ENCODE peak calls at places on chromosomes 2 and 18, in nine cellular contexts. U, O, Y, D, J, C, M, T and S are unnamed samples.

GRCh38 chr2:127721978-127722355 is 20.7 kb downstream of the SFT2D3 start:
- DNase-seq in J (no peak), O (no peak), T (no peak), C (no peak), D (no peak), Y (no peak), U (no peak), M (no peak), S (no peak)

GRCh38 chr2:158726906-158727592 is 68.1 kb upstream of the DAPL1 start:
- DNase-seq in O (no peak), J (no peak), M (no peak), Y (no peak), U (no peak), C (no peak), D (no peak), T (no peak), S (no peak)

GRCh38 chr18:22428672-22429071 is 11.0 kb upstream of the CTAGE1 start:
- DNase-seq in D (no peak), U (no peak), Y (no peak), O (no peak), J (no peak), T (no peak), M (no peak), C (no peak), S (no peak)

GRCh38 chr2:241991236-241991635 is 121.7 kb downstream of the RTP5 start:
- DNase-seq in Y (no peak), M (no peak), T (no peak), U (peak), D (no peak), J (no peak), C (no peak), O (no peak), S (no peak)

GRCh38 chr18:70423120-70423519 is 134.3 kb downstream of the SOCS6 start:
- DNase-seq in T (no peak), U (no peak), J (no peak), D (no peak), O (no peak), M (no peak), Y (no peak), C (no peak), S (no peak)

GRCh38 chr2:240363718-240364581 is 71.5 kb upstream of the GPC1 start:
- DNase-seq in D (no peak), O (no peak), J (no peak), M (no peak), Y (no peak), T (no peak), U (no peak), C (no peak), S (no peak)

GRCh38 chr18:24443870-24444269 is 16.6 kb upstream of the HRH4 start:
- DNase-seq in Y (no peak), C (no peak), U (no peak), O (no peak), D (no peak), M (no peak), T (no peak), J (no peak), S (no peak)

GRCh38 chr2:223920109-223920508 is 25.0 kb downstream of the WDFY1 start:
- DNase-seq in Y (no peak), C (no peak), T (no peak), D (no peak), M (no peak), J (no peak), O (no peak), U (no peak), S (peak)

GRCh38 chr2:205683179-205683978 is 1.1 kb downstream of the NRP2 start:
- DNase-seq in Y (no peak), T (no peak), D (no peak), O (no peak), M (no peak), U (no peak), J (no peak), C (no peak), S (no peak)

GRCh38 chr2:48092846-48093498 is 186.7 kb upstream of the FBXO11 start:
- DNase-seq in M (no peak), U (no peak), J (no peak), D (no peak), C (peak), T (no peak), Y (no peak), O (no peak), S (no peak)

GRCh38 chr2:44753552-44754285 is 187.8 kb upstream of the SIX3 start:
- DNase-seq in M (no peak), T (no peak), Y (no peak), U (no peak), C (no peak), D (no peak), O (no peak), J (no peak), S (no peak)

GRCh38 chr18:49100226-49100968 is 149.6 kb upstream of the SMAD7 start:
- DNase-seq in D (peak), J (peak), M (no peak), Y (no peak), T (no peak), U (no peak), O (no peak), C (no peak), S (no peak)

GRCh38 chr18:7452331-7452730 is 114.8 kb upstream of the PTPRM start:
- DNase-seq in Y (peak), M (no peak), T (peak), J (peak), U (no peak), C (no peak), D (no peak), O (no peak), S (no peak)

GRCh38 chr2:189254268-189254883 is 74.8 kb upstream of the COL5A2 start:
- DNase-seq in U (peak), M (no peak), D (no peak), T (no peak), J (peak), C (peak), Y (no peak), O (no peak), S (no peak)

GRCh38 chr18:63741769-63742168 is 33.4 kb upstream of the SERPINB7 start:
- DNase-seq in Y (no peak), U (no peak), J (peak), T (no peak), D (no peak), M (no peak), O (peak), C (no peak), S (no peak)

GRCh38 chr2:227241005-227241404 is 76.6 kb downstream of the COL4A3 start:
- DNase-seq in D (no peak), O (no peak), J (no peak), Y (no peak), C (no peak), M (no peak), T (no peak), U (no peak), S (no peak)

GRCh38 chr2:138276367-138276766 is 225.2 kb upstream of the SPOPL start:
- DNase-seq in U (no peak), D (no peak), M (no peak), J (no peak), T (no peak), C (no peak), O (no peak), Y (no peak), S (no peak)

GRCh38 chr2:229273384-229274338 is 2.6 kb upstream of the PID1 start:
- DNase-seq in Y (peak), O (peak), C (peak), D (peak), M (no peak), U (no peak), J (peak), T (peak), S (peak)

GRCh38 chr2:204126705-204127104 is 190.1 kb downstream of the ICOS start:
- DNase-seq in D (no peak), T (no peak), O (no peak), C (no peak), J (no peak), U (no peak), M (no peak), Y (no peak), S (no peak)
- TF ChIP-seq CTCF in D (no peak), T (no peak), O (no peak), C (no peak), J (no peak), U (no peak), M (no peak), Y (no peak), S (no peak)

DNA sequence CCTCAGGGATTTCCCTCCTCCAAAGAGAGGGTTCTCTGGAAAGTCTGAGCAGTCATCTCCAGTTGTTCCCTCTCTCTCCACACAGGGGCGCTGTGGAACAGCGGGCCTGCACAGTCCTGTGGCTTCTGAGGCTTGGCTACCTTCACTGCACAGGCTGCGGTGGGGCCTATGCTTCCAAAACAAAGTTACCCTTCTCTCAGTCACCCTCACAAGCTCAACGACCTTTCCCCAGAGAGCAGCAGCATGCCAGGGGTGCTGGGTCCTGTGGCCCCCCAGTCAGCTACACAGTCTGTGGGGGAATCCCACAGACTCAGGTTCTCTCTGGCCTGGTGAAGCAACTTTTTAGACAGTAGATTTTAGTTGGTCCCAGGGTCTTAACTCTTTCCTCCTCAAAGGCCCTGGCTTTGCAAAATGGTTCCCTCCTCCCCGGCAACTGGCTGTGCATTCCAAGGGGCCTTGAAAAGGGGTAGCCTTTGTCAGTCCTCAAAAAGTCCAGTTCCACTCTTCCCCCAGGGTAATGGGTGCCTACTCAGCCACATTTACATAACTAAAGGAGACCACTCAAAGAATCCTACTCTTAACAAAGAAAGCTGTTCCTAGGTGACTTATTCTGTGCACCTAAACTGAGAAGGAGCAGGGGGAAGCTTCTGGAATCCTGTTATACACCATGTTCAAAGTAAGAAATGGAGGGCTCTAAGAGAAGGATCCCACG is 14.9 kb downstream of the B3GNT7 start:
- DNase-seq in M (no peak), D (no peak), C (no peak), T (no peak), U (no peak), O (no peak), J (no peak), Y (no peak), S (no peak)
- TF ChIP-seq CTCF in M (peak), D (peak), C (no peak), T (no peak), U (no peak), O (peak), J (peak), Y (no peak), S (no peak)

GRCh38 chr2:102076512-102076911 is 66.0 kb upstream of the IL1R1 start:
- DNase-seq in U (no peak), O (no peak), C (no peak), Y (no peak), M (no peak), J (no peak), D (no peak), T (no peak), S (no peak)
- TF ChIP-seq CTCF in U (no peak), O (no peak), C (no peak), Y (no peak), M (no peak), J (no peak), D (no peak), T (no peak), S (no peak)

GRCh38 chr2:28545590-28546195 is 49.8 kb downstream of the PLB1 start:
- DNase-seq in T (no peak), Y (no peak), D (no peak), U (no peak), C (no peak), J (no peak), M (no peak), O (no peak), S (no peak)
- TF ChIP-seq CTCF in T (no peak), Y (no peak), D (no peak), U (no peak), C (no peak), J (no peak), M (no peak), O (no peak), S (no peak)